ENCODE peak calls at places on chromosome 17, in four cellular contexts. L is body of pancreas, V is ovary, T is stomach. R is an unnamed sample.

GRCh38 chr17:38324141-38324540 is 19.6 kb downstream of the GPR179 start:
- DNase-seq in L (no peak), V (no peak), T (no peak), R (no peak)

GRCh38 chr17:74276051-74276476 is 2.0 kb downstream of the DNAI2 start:
- DNase-seq in L (no peak), V (peak; percentile 76), T (no peak), R (peak; percentile 79)

GRCh38 chr17:42553161-42553818 is 567 bp downstream of the HSD17B1 start:
- DNase-seq in L (no peak), V (peak; percentile 63), T (no peak), R (no peak)

GRCh38 chr17:3022197-3022596 is 41.2 kb downstream of the OR1D5 start:
- DNase-seq in L (no peak), V (no peak), T (no peak), R (no peak)

GRCh38 chr17:61296058-61296457 is 103.6 kb upstream of the TBX2 start:
- DNase-seq in L (no peak), V (no peak), T (no peak), R (no peak)

GRCh38 chr17:58606934-58607333 is 84.9 kb downstream of the TEX14 start:
- DNase-seq in L (no peak), V (no peak), T (no peak), R (no peak)

GRCh38 chr17:66413564-66414520 is 111.4 kb downstream of the PRKCA start:
- DNase-seq in L (no peak), V (no peak), T (no peak), R (no peak)

GRCh38 chr17:28746611-28747045 is 2.8 kb downstream of the TRAF4 start:
- DNase-seq in L (peak; percentile 92), V (peak; percentile 45), T (peak; percentile 91), R (no peak)

GRCh38 chr17:12438212-12438611 is 227.5 kb upstream of the MYOCD start:
- DNase-seq in L (no peak), V (no peak), T (no peak), R (no peak)

GRCh38 chr17:22692801-22693171 is 1000.5 kb downstream of the KCNJ18 start:
- DNase-seq in L (no peak), V (no peak), T (no peak), R (no peak)

GRCh38 chr17:81135503-81136283 is 29.6 kb upstream of the PVALEF start:
- DNase-seq in L (peak; percentile 59), V (no peak), T (no peak), R (no peak)

GRCh38 chr17:9900744-9901143 is 4.3 kb downstream of the RCVRN start:
- DNase-seq in L (no peak), V (no peak), T (no peak), R (no peak)

GRCh38 chr17:43396491-43397060 is 2.2 kb upstream of the ARL4D start:
- DNase-seq in L (no peak), V (no peak), T (no peak), R (no peak)

GRCh38 chr17:56810286-56810781 is 23.4 kb downstream of the C17orf67 start:
- DNase-seq in L (no peak), V (peak; percentile 29), T (no peak), R (peak; percentile 65)

GRCh38 chr17:55394357-55395021 is 27.1 kb downstream of the MMD start:
- DNase-seq in L (no peak), V (no peak), T (no peak), R (no peak)

GRCh38 chr17:33651631-33652030 is 358.5 kb upstream of the ASIC2 start:
- DNase-seq in L (no peak), V (no peak), T (no peak), R (no peak)

GRCh38 chr17:81433656-81434055 is 38.4 kb downstream of the BAHCC1 start:
- DNase-seq in L (no peak), V (no peak), T (no peak), R (no peak)

GRCh38 chr17:67718325-67718941 is 697 bp downstream of the NOL11 start:
- DNase-seq in L (no peak), V (no peak), T (no peak), R (no peak)

GRCh38 chr17:72139213-72139612 is 18.4 kb downstream of the SOX9 start:
- DNase-seq in L (no peak), V (no peak), T (no peak), R (no peak)

GRCh38 chr17:5530265-5530782 is 44.0 kb downstream of the MIS12 start:
- DNase-seq in L (no peak), V (no peak), T (no peak), R (no peak)

GRCh38 chr17:46982577-46982976 is 3.5 kb upstream of the RPRML start:
- DNase-seq in L (no peak), V (no peak), T (no peak), R (no peak)

GRCh38 chr17:83147285-83147684 is 67.9 kb downstream of the METRNL start:
- DNase-seq in L (no peak), V (no peak), T (no peak), R (no peak)

GRCh38 chr17:72301887-72302286 is 181.1 kb downstream of the SOX9 start:
- DNase-seq in L (no peak), V (no peak), T (no peak), R (no peak)

GRCh38 chr17:82126479-82127314 is 28.7 kb upstream of the FASN start:
- DNase-seq in L (no peak), V (no peak), T (no peak), R (no peak)

GRCh38 chr17:31581022-31581483 is 189.6 kb downstream of the RAB11FIP4 start:
- DNase-seq in L (peak; percentile 80), V (peak; percentile 77), T (peak; percentile 90), R (peak; percentile 81)

GRCh38 chr17:73480740-73481139 is 163.5 kb downstream of the SDK2 start:
- DNase-seq in L (no peak), V (no peak), T (no peak), R (peak; percentile 55)

GRCh38 chr17:43599835-43600234 is 53.7 kb upstream of the ETV4 start:
- DNase-seq in L (no peak), V (no peak), T (no peak), R (no peak)

GRCh38 chr17:59311051-59311468 is 20.4 kb upstream of the YPEL2 start:
- DNase-seq in L (peak; percentile 61), V (no peak), T (peak; percentile 43), R (no peak)

GRCh38 chr17:57870283-57870635 is 20.4 kb upstream of the MRPS23 start:
- DNase-seq in L (no peak), V (no peak), T (no peak), R (no peak)

GRCh38 chr17:20994779-20995149 is 48.0 kb downstream of the USP22 start:
- DNase-seq in L (no peak), V (no peak), T (no peak), R (no peak)

GRCh38 chr17:12070561-12070960 is 49.9 kb downstream of the MAP2K4 start:
- DNase-seq in L (no peak), V (no peak), T (no peak), R (no peak)

GRCh38 chr17:58507123-58507634 is 7.3 kb downstream of the MTMR4 start:
- DNase-seq in L (no peak), V (no peak), T (no peak), R (no peak)

GRCh38 chr17:43902190-43902589 is 5.1 kb downstream of the MPP2 start:
- DNase-seq in L (no peak), V (no peak), T (no peak), R (no peak)

GRCh38 chr17:61203765-61204164 is 195.9 kb upstream of the TBX2 start:
- DNase-seq in L (no peak), V (no peak), T (no peak), R (peak; percentile 27)

GRCh38 chr17:10042589-10043244 is 137.6 kb upstream of the RCVRN start:
- DNase-seq in L (no peak), V (no peak), T (no peak), R (no peak)

GRCh38 chr17:246226-246625 is 64.8 kb upstream of the DOC2B start:
- DNase-seq in L (no peak), V (no peak), T (no peak), R (no peak)

DNA sequence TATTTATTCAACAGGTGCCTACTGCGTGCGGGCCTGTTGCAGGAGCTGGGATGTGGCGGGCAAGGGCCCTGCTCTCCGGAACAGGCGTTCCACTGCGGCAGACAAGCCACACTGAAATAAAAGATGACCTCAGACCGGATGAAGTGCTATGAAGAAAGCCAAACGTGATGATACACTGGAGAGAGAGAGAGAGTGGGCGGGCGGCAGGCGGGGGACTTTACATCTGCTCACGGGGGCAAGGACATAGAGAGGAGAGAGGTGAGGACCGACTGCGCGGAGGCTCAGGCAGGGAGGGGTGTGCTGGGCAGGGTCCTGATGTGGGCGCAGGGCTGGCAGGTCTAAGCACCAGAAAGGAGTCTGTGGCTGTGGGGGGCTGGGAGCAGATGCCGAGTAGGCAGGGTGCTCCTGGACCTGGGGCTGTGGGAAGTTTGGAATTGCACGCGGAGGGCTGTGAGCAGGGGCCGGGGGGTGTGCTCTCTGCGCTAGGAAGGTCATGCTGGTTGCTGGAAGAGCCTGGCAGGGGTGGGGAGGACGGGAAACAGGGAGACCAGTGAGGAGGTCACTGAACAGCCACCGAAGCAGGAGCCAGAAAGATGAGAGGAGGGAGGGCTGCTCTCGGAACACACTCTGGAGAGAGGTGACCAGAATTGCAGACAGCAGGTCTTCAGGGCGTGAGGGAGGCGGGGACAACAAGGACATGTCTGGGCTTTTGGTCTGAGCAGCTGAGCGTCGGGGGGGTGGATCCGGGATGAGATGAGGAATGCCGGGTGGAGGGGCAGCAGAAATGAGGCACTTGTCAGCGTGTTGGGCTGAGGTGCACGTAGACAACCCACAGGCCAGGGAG is 9.9 kb downstream of the MXRA7 start:
- DNase-seq in L (no peak), V (peak; percentile 73), T (no peak), R (peak; percentile 86)
- TF ChIP-seq POLR2A in L (no peak), V (peak; percentile 27), T (no peak), R (peak; percentile 61)

GRCh38 chr17:76363107-76363801 is 9.5 kb upstream of the PRPSAP1 start:
- DNase-seq in L (no peak), V (no peak), T (no peak), R (no peak)
- H3K27ac ChIP-seq in L (no peak overlapping the region), V (no peak overlapping the region), T (no peak overlapping the region), R (no peak overlapping the region)

GRCh38 chr17:50397111-50397918 is at the start of gene LRRC59:
- DNase-seq in L (peak; percentile 90), V (peak; percentile 93), T (peak; percentile 92), R (peak; percentile 90)
- TF ChIP-seq POLR2A in L (peak; percentile 94), V (peak; percentile 85), T (peak; percentile 85), R (no peak)

DNA sequence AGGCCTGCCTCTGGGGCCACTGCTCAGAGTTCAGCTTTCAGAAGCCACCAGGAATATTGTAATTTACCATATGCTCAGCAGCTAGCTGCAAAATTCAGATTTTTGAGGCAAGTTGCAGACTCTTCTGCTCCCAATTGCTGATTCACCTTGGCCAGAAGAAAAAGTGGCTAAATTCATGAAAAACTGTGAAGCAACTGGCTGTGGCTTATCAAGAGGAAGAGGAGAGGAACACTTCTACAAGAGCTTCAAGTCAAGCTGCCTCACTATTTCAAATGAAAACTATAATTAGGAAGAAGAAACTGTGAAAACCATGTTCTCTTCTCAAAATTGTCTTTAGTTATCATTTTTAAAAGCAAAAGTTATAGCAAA is 37.3 kb upstream of the SLC25A19 start:
- DNase-seq in L (no peak), V (no peak), T (no peak), R (no peak)
- H3K27ac ChIP-seq in L (peak overlapping the region; percentile 14), V (no peak overlapping the region), T (no peak overlapping the region), R (peak overlapping the region; percentile 88)